ENCODE peak calls at places on chromosomes 4 and X, in four cellular contexts. O is mesendoderm, A is IMR-90, M is H1. T is an unnamed sample.

GRCh38 chrX:154775611-154776349 is 13.1 kb downstream of the DKC1 start:
- DNase-seq in O (peak), M (no peak), A (peak), T (no peak)

GRCh38 chrX:73817381-73818199 is 254.6 kb downstream of the CHIC1 start:
- DNase-seq in A (no peak), O (no peak), M (no peak), T (no peak)

GRCh38 chrX:100264200-100264599 is 145.9 kb downstream of the PCDH19 start:
- DNase-seq in A (no peak), O (no peak), M (no peak), T (no peak)

GRCh38 chr4:64539234-64539849 is 130.1 kb upstream of the TECRL start:
- DNase-seq in O (peak), M (no peak), A (peak), T (peak)

GRCh38 chrX:50812995-50813842 is 775 bp downstream of the SHROOM4 start:
- DNase-seq in O (peak), A (peak), M (peak), T (peak)

GRCh38 chrX:17977696-17978095 is 116.6 kb upstream of the RAI2 start:
- DNase-seq in M (no peak), O (no peak), A (no peak), T (no peak)

GRCh38 chr4:67779631-67780030 is 25.4 kb upstream of the GNRHR start:
- DNase-seq in O (no peak), A (no peak), M (no peak), T (no peak)

GRCh38 chr4:98027827-98028226 is 115.4 kb downstream of the STPG2 start:
- DNase-seq in O (peak), M (no peak), A (no peak), T (no peak)

GRCh38 chr4:137610960-137611359 is 78.7 kb upstream of the PCDH18 start:
- DNase-seq in O (peak), A (peak), M (no peak), T (peak)

GRCh38 chr4:67292649-67293048 is 252.7 kb downstream of the CENPC start:
- DNase-seq in O (no peak), A (no peak), M (no peak), T (no peak)

GRCh38 chr4:88211473-88212252 is 53.2 kb upstream of the ABCG2 start:
- DNase-seq in A (peak), O (peak), M (peak), T (no peak)

GRCh38 chr4:142040043-142040442 is 403.7 kb downstream of the IL15 start:
- DNase-seq in O (peak), A (no peak), M (no peak), T (peak)

DNA sequence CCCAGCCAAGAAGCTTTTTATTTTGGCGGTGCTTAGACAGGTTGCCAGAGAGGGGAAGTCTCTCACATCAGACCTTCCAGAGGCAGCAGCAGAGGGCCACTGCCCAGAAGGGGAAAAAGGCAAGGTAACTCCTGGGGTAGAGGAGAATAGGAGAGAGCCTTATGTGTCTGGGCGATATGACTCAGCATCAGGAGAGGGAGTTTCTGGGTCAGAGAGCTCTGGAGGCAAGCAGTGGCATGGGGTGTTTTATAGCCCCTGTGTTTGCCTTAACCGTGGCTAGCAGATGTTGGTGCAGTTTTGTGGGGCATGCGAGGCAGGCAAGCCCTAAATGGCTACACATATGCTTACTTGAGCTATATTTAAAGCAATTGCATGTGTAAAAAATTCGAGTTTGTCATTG is 8.3 kb upstream of the ZXDB start:
- DNase-seq in M (no peak), O (peak), A (no peak), T (no peak)
- H4K5ac ChIP-seq in M (no peak), O (no peak), A (no peak), T (no peak)

GRCh38 chr4:6586715-6587325 is 11.8 kb downstream of the MAN2B2 start:
- DNase-seq in A (no peak), M (no peak), O (no peak), T (no peak)
- H3K23ac ChIP-seq in A (no peak), M (no peak), O (no peak), T (no peak)

GRCh38 chrX:83326517-83326916 is 181.6 kb upstream of the POU3F4 start:
- DNase-seq in M (no peak), O (no peak), A (no peak), T (no peak)
- H4K5ac ChIP-seq in M (no peak), O (no peak), A (no peak), T (no peak)

GRCh38 chr4:1260418-1261106 is 11.6 kb upstream of the CTBP1 start:
- DNase-seq in M (no peak), O (no peak), A (no peak), T (no peak)
- H3K23ac ChIP-seq in M (no peak), O (no peak), A (no peak), T (no peak)